ENCODE peak calls at places on chromosome 20, in six cellular contexts. Q is IMR-90, K is H1, F is gastrocnemius medialis, X is left ventricle myocardium inferior, I is suprapubic skin. P is an unnamed sample.

GRCh38 chr20:45138451-45139300 is 14.4 kb upstream of the WFDC12 start:
- DNase-seq in Q (no peak), K (peak; percentile 56), F (no peak), X (peak; percentile 31), I (no peak), P (peak; percentile 35)

GRCh38 chr20:19885981-19886665 is 128.1 kb downstream of the RIN2 start:
- DNase-seq in Q (peak; percentile 61), K (no peak), F (no peak), X (peak; percentile 58), I (peak; percentile 77), P (no peak)

GRCh38 chr20:25011261-25011660 is 18.7 kb upstream of the APMAP start:
- DNase-seq in Q (no peak), K (no peak), F (no peak), X (no peak), I (no peak), P (no peak)

GRCh38 chr20:34558320-34559202 is at the start of gene MAP1LC3A:
- DNase-seq in Q (peak; percentile 95), K (peak; percentile 46), F (peak; percentile 94), X (peak; percentile 96), I (peak; percentile 98), P (peak; percentile 93)

GRCh38 chr20:52193886-52194545 is 2.4 kb upstream of the ZFP64 start:
- DNase-seq in Q (no peak), K (no peak), F (no peak), X (no peak), I (no peak), P (no peak)

GRCh38 chr20:34524426-34524825 is 8.2 kb downstream of the DYNLRB1 start:
- DNase-seq in Q (no peak), K (no peak), F (peak; percentile 19), X (no peak), I (no peak), P (no peak)

GRCh38 chr20:6533828-6534388 is 233.6 kb upstream of the BMP2 start:
- DNase-seq in Q (peak; percentile 88), K (no peak), F (no peak), X (no peak), I (no peak), P (no peak)

GRCh38 chr20:37438464-37439222 is 82.4 kb upstream of the NNAT start:
- DNase-seq in Q (no peak), K (no peak), F (no peak), X (no peak), I (no peak), P (no peak)

GRCh38 chr20:47067776-47068175 is 173.1 kb downstream of the EYA2 start:
- DNase-seq in Q (peak; percentile 6), K (no peak), F (no peak), X (no peak), I (no peak), P (no peak)

GRCh38 chr20:35264755-35265154 is 13.2 kb downstream of the MMP24OS start:
- DNase-seq in Q (peak; percentile 22), K (no peak), F (no peak), X (no peak), I (no peak), P (no peak)

GRCh38 chr20:14561733-14562132 is 224.3 kb upstream of the FLRT3 start:
- DNase-seq in Q (peak; percentile 78), K (no peak), F (no peak), X (no peak), I (no peak), P (no peak)

GRCh38 chr20:35314460-35315198 is 22.4 kb upstream of the FAM83C start:
- DNase-seq in Q (no peak), K (no peak), F (no peak), X (no peak), I (no peak), P (no peak)

GRCh38 chr20:25032478-25033183 is 25.3 kb downstream of the ACSS1 start:
- DNase-seq in Q (no peak), K (no peak), F (no peak), X (peak; percentile 71), I (no peak), P (no peak)

GRCh38 chr20:56636701-56637100 is 7.6 kb downstream of the TFAP2C start:
- DNase-seq in Q (no peak), K (no peak), F (no peak), X (no peak), I (no peak), P (no peak)

GRCh38 chr20:21344216-21344615 is 41.1 kb downstream of the XRN2 start:
- DNase-seq in Q (no peak), K (no peak), F (no peak), X (no peak), I (no peak), P (no peak)

GRCh38 chr20:19300395-19300794 is 88.0 kb downstream of the SLC24A3 start:
- DNase-seq in Q (no peak), K (no peak), F (no peak), X (no peak), I (no peak), P (no peak)

GRCh38 chr20:35523298-35523888 is 6.1 kb downstream of the C20orf173 start:
- DNase-seq in Q (no peak), K (no peak), F (no peak), X (no peak), I (no peak), P (no peak)

GRCh38 chr20:46800405-46800804 is 91.0 kb downstream of the SLC2A10 start:
- DNase-seq in Q (no peak), K (no peak), F (no peak), X (no peak), I (no peak), P (no peak)

DNA sequence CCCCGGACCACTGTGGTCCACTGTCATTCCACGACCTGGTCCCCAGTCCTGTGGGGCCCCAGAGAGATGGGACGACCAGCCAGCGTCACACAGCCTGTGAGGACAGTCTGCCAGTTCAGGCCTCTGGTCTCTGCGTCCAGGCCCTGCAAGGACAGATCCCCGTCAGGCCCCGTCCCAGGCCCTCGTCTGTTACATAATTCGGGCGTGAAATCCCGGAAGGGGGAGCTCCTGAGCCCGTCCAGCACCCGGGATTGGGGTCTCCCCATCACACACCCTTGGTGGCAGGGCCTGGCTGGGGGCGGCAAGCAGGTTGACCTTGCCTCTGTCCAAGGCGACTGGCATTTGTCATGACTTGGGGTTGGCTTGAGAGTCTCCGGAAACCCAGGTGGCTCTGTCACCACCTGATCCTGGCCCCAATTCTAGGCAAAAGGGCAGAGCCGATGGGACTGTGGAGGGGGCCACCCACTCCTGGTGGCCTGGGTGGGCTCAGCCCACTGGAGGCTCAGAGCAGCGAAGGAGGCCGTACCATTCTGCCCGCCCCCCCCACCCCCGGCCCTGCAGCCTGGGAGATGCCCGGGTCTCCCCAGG is 73.8 kb upstream of the GATA5 start:
- DNase-seq in Q (no peak), K (no peak), F (no peak), X (peak; percentile 45), I (no peak), P (no peak)
- TF ChIP-seq CTCF in Q (no peak), K (peak; percentile 45), F (peak; percentile 18), X (peak; percentile 9), I (no peak), P (no peak)

DNA sequence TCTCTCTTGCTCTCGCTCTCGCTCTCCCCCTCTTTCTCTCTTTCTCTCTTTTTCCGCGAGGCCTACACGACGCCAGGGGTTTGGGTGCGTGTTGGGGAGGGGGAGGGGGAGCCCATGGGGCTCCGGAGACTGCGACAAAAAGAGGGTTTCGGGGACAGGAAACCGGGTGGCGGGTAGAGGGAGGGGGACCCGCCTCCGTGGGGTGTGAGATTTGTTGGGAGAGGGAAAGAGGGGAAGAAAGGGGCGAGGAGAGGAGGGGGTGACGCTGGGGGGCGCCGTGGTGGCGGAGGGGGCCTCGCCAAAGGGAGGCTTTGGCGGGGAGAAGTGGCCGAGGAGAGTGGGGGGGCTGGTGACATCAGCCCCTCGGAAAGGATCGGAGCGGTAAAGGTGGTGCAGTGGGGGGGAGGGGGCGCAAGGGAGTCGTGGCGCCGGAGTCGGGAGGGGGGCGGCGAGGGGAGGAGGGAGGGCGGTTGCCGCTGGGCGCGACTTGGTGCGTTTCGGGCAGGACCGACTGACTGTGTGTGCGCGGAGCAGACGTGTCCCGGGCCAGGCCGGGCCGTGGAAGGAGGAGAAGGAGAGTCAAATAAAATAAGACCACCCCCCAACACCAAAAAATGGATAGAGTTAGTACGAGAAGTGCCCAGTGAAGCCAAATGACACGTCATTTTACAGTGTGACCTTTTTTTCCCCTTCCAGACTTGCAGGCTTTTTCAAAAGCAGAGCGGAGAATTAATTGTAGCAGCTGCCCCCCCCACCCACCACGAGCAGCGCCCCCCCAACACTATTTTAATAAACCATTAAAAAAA is 39.8 kb downstream of the GNAS start:
- DNase-seq in Q (peak; percentile 50), K (no peak), F (peak; percentile 75), X (peak; percentile 82), I (peak; percentile 88), P (peak; percentile 35)
- TF ChIP-seq CTCF in Q (no peak), K (no peak), F (no peak), X (no peak), I (no peak), P (no peak)

DNA sequence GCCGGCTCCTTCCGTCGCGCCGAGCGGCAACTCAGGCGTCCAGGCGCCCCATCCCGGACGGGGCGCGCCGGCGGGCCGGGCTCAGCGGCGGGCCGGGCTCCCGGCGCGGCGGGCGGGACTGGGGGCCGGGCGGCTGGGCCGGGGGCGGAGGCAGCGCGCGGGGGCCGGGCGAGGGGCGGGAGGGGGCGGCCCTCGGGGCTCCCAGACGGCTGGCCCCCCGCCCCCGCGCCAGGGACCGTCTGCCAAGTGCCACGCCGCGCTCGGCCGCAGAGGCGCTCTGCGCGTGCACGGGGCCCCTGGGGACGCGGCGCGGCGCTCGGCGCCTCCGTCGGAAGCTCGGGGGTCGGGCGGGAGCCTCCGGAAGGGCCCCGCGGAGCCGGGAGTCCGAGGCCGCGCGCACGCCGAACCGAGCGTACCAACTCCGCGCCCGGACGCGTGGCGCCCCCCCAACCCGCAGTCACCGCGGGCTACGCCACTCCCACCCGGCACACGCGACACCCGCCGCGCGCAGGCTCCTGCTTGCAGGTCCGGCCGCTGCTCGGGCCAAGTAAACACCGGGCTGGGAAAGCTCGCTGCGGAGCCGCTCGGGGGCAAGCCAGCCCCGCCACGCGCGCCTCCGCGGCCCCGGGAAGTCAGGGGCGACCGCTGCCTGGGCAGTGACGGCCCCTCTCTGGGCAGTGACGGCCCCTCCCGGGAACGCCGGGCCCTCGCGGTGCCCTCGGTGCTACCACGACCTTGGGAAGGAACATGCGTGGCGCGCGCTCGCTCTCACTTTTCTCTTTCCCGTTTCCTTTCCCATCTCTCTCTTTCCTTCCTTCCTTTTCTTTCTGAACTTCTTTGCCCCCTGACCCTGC is at the start of gene PREX1:
- DNase-seq in Q (peak; percentile 61), K (peak; percentile 34), F (peak; percentile 63), X (peak; percentile 86), I (peak; percentile 72), P (no peak)
- TF ChIP-seq CTCF in Q (no peak), K (no peak), F (peak; percentile 53), X (peak; percentile 35), I (no peak), P (no peak)

GRCh38 chr20:33393609-33394008 is 7.7 kb downstream of the CDK5RAP1 start:
- DNase-seq in Q (peak; percentile 28), K (no peak), F (no peak), X (no peak), I (no peak), P (no peak)

GRCh38 chr20:33392016-33392415 is 9.3 kb downstream of the CDK5RAP1 start:
- DNase-seq in Q (peak; percentile 55), K (no peak), F (no peak), X (no peak), I (no peak), P (no peak)

GRCh38 chr20:33399924-33400323 is 1.4 kb downstream of the CDK5RAP1 start:
- DNase-seq in Q (no peak), K (no peak), F (no peak), X (no peak), I (no peak), P (no peak)

DNA sequence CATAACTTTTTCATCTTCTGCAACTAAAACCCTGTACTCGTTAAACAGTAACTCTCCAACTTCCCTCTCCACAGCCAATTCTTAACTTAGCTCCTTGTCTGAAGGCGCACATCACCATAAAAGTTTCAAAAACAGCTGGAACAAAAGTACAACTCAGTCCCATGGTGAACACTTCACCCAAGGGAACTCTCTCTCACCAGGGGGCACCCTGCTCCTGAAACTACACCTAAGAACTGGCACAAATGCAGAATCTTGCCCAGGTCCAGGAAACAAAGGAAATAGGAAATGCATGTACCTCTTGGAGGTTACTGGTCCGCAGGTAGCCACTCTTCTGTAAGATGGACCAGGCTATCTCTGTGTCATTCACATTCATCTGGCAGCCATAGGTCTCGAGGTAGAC is 6.6 kb downstream of the CDK5RAP1 start:
- DNase-seq in Q (no peak), K (no peak), F (no peak), X (no peak), I (no peak), P (no peak)
- TF ChIP-seq CTCF in Q (peak; percentile 11), K (no peak), F (no peak), X (peak; percentile 28), I (no peak), P (no peak)